ENCODE peak calls at places on chromosome 9, in six cellular contexts. A is A549, K is tibial artery, V is foreskin fibroblast, X is GM23338, O is GM12865. T is an unnamed sample.

GRCh38 chr9:27499481-27499880 is 24.6 kb upstream of the IFNK start:
- DNase-seq in X (peak; percentile 13), A (peak; percentile 47), O (peak; percentile 22), V (no peak), K (no peak), T (no peak)

GRCh38 chr9:135277219-135278201 is 190.0 kb downstream of the OLFM1 start:
- DNase-seq in K (no peak), O (no peak), X (no peak), V (no peak), A (no peak), T (no peak)

GRCh38 chr9:124190761-124191160 is 67.0 kb upstream of the NEK6 start:
- DNase-seq in O (no peak), V (no peak), X (no peak), K (no peak), A (no peak), T (no peak)

GRCh38 chr9:86713456-86713855 is 233.8 kb downstream of the GAS1 start:
- DNase-seq in X (no peak), V (peak; percentile 68), O (no peak), A (no peak), K (no peak), T (peak; percentile 53)

GRCh38 chr9:81370650-81371049 is 318.7 kb downstream of the TLE1 start:
- DNase-seq in K (no peak), X (no peak), O (no peak), V (no peak), A (no peak), T (no peak)

GRCh38 chr9:123860603-123861002 is 69.3 kb downstream of the DENND1A start:
- DNase-seq in V (no peak), A (no peak), X (no peak), O (no peak), K (no peak), T (no peak)

GRCh38 chr9:111483419-111483861 is 743 bp downstream of the ECPAS start:
- DNase-seq in A (no peak), O (no peak), K (no peak), X (no peak), V (no peak), T (no peak)

GRCh38 chr9:137067860-137068538 is 2.4 kb downstream of the SAPCD2 start:
- DNase-seq in O (peak; percentile 93), K (peak; percentile 64), A (peak; percentile 88), V (peak; percentile 47), X (peak; percentile 90), T (no peak)

GRCh38 chr9:38285236-38285635 is 107.3 kb upstream of the ALDH1B1 start:
- DNase-seq in A (no peak), V (no peak), X (no peak), O (no peak), K (no peak), T (no peak)

GRCh38 chr9:128818839-128819715 is 777 bp downstream of the ENDOG start:
- DNase-seq in O (peak; percentile 75), A (no peak), X (peak; percentile 53), K (no peak), V (peak; percentile 19), T (no peak)

GRCh38 chr9:96612105-96612965 is 7.3 kb downstream of the CDC14B start:
- DNase-seq in A (peak; percentile 79), O (no peak), X (peak; percentile 30), K (peak; percentile 46), V (peak; percentile 95), T (peak; percentile 73)

GRCh38 chr9:104864675-104865104 is 63.3 kb downstream of the ABCA1 start:
- DNase-seq in O (no peak), A (no peak), V (peak; percentile 93), X (no peak), K (no peak), T (no peak)

GRCh38 chr9:134895849-134896833 is 15.5 kb downstream of the FCN2 start:
- DNase-seq in K (peak; percentile 51), X (no peak), A (peak; percentile 76), O (peak; percentile 16), V (peak; percentile 46), T (peak; percentile 21)

GRCh38 chr9:69085523-69086283 is 50.2 kb downstream of the FXN start:
- DNase-seq in X (peak; percentile 22), O (no peak), K (no peak), V (peak; percentile 32), A (no peak), T (no peak)

GRCh38 chr9:38177680-38178079 is 108.7 kb upstream of the SHB start:
- DNase-seq in A (no peak), K (no peak), X (no peak), O (no peak), V (no peak), T (no peak)

GRCh38 chr9:128098017-128098935 is 29.3 kb downstream of the PTGES2 start:
- DNase-seq in X (peak; percentile 99), K (peak; percentile 96), A (peak; percentile 93), O (no peak), V (peak; percentile 96), T (peak; percentile 96)

GRCh38 chr9:35814106-35814840 is 569 bp downstream of the HINT2 start:
- DNase-seq in K (peak; percentile 71), X (peak; percentile 87), O (peak; percentile 77), V (peak; percentile 62), A (peak; percentile 72), T (no peak)

GRCh38 chr9:31587176-31587575 is 797.3 kb upstream of the ACO1 start:
- DNase-seq in O (no peak), A (no peak), K (no peak), X (no peak), V (no peak), T (no peak)

GRCh38 chr9:97502222-97502983 is 937 bp downstream of the TMOD1 start:
- DNase-seq in V (no peak), A (no peak), X (peak; percentile 67), K (no peak), O (peak; percentile 54), T (no peak)

GRCh38 chr9:72856985-72857631 is 95.7 kb downstream of the ALDH1A1 start:
- DNase-seq in X (peak; percentile 80), K (no peak), A (peak; percentile 92), O (peak; percentile 64), V (peak; percentile 57), T (peak; percentile 29)
- TF ChIP-seq CTCF in X (peak; percentile 75), K (peak; percentile 82), A (peak; percentile 82), O (peak; percentile 49), V (peak; percentile 79), T (peak; percentile 46)

GRCh38 chr9:80146466-80146865 is 574.7 kb downstream of the TLE4 start:
- DNase-seq in X (peak; percentile 67), O (peak; percentile 9), A (peak; percentile 2), V (peak; percentile 26), K (no peak), T (no peak)
- H3K4me3 ChIP-seq in X (no peak overlapping the region), O (no peak overlapping the region), A (no peak overlapping the region), V (no peak overlapping the region), K (no peak overlapping the region), T (no peak overlapping the region)

GRCh38 chr9:1969898-1970297 is 45.2 kb upstream of the SMARCA2 start:
- DNase-seq in A (no peak), O (no peak), V (no peak), X (no peak), K (no peak), T (no peak)
- TF ChIP-seq CTCF in A (no peak), O (no peak), V (no peak), X (no peak), K (no peak), T (no peak)

GRCh38 chr9:95017661-95018060 is 291.2 kb downstream of the AOPEP start:
- DNase-seq in V (no peak), A (no peak), X (no peak), K (no peak), O (no peak), T (no peak)
- H3K4me3 ChIP-seq in V (no peak overlapping the region), A (peak overlapping the region; percentile 18), X (no peak overlapping the region), K (no peak overlapping the region), O (no peak overlapping the region), T (no peak overlapping the region)

GRCh38 chr9:106717686-106718085 is 145.3 kb upstream of the ZNF462 start:
- DNase-seq in K (no peak), V (peak; percentile 64), O (no peak), A (peak; percentile 27), X (peak; percentile 28), T (peak; percentile 55)
- TF ChIP-seq CTCF in K (no peak), V (peak; percentile 2), O (no peak), A (no peak), X (peak; percentile 20), T (no peak)